ENCODE peak calls at places on chromosomes 3 and 15, in seven cellular contexts. E, V, M, H, Q, J and L are unnamed samples.

GRCh38 chr3:193563999-193564398 is 9.3 kb upstream of the ATP13A4 start:
- DNase-seq in E (no peak), V (no peak), M (no peak), H (peak), Q (no peak), J (no peak), L (no peak)

GRCh38 chr15:71282086-71282485 is 166.8 kb downstream of the THSD4 start:
- DNase-seq in E (no peak), V (no peak), M (peak), H (no peak), Q (peak), J (no peak), L (no peak)

GRCh38 chr3:9690451-9691450 is 12.9 kb upstream of the CPNE9 start:
- DNase-seq in E (peak), V (no peak), M (peak), H (no peak), Q (no peak), J (no peak), L (no peak)

GRCh38 chr3:2853627-2854026 is 256.5 kb downstream of the IL5RA start:
- DNase-seq in E (no peak), V (no peak), M (no peak), H (no peak), Q (no peak), J (no peak), L (no peak)

GRCh38 chr3:179398574-179399249 is 51.2 kb downstream of the MFN1 start:
- DNase-seq in E (no peak), V (no peak), M (peak), H (no peak), Q (peak), J (no peak), L (no peak)

GRCh38 chr3:172846706-172847105 is 96.2 kb downstream of the ECT2 start:
- DNase-seq in E (no peak), V (no peak), M (peak), H (no peak), Q (no peak), J (no peak), L (no peak)

GRCh38 chr3:138367326-138367850 is 19.0 kb downstream of the MRAS start:
- DNase-seq in E (no peak), V (no peak), M (no peak), H (no peak), Q (no peak), J (no peak), L (no peak)

GRCh38 chr3:148219995-148220394 is 477.7 kb upstream of the AGTR1 start:
- DNase-seq in E (no peak), V (no peak), M (no peak), H (no peak), Q (no peak), J (no peak), L (no peak)

GRCh38 chr3:171776411-171776810 is 33.9 kb downstream of the PLD1 start:
- DNase-seq in E (peak), V (no peak), M (no peak), H (no peak), Q (no peak), J (no peak), L (no peak)

GRCh38 chr3:177746259-177747021 is 549.2 kb upstream of the TBL1XR1 start:
- DNase-seq in E (no peak), V (no peak), M (peak), H (no peak), Q (no peak), J (no peak), L (no peak)

GRCh38 chr15:48373855-48374421 is 42.7 kb downstream of the DUT start:
- DNase-seq in E (no peak), V (no peak), M (peak), H (no peak), Q (peak), J (no peak), L (no peak)

GRCh38 chr3:150703756-150704344 is at the start of gene ERICH6:
- DNase-seq in E (peak), V (peak), M (peak), H (peak), Q (peak), J (peak), L (peak)